ENCODE peak calls at places on chromosomes 16 and 17, in ten cellular contexts. W, O, M, L, K, T, U, R, Y and F are unnamed samples. For H3K9me3, the result is how much of the 10 kb centered on the place peaks cover.

GRCh38 chr17:73028311-73028755 is 64.2 kb downstream of the SLC39A11 start:
- DNase-seq in R (peak), Y (no peak), O (no peak), K (no peak), M (no peak), U (no peak), W (no peak), T (no peak), L (peak), F (no peak)

GRCh38 chr16:81237282-81237681 is 1.2 kb upstream of the BCO1 start:
- DNase-seq in L (no peak), T (peak), W (no peak), M (no peak), K (no peak), U (no peak), Y (peak), R (peak), O (no peak), F (no peak)

GRCh38 chr16:11346700-11347319 is 1.6 kb downstream of the RMI2 start:
- DNase-seq in K (no peak), R (no peak), W (no peak), M (no peak), L (no peak), T (no peak), Y (no peak), O (no peak), U (peak), F (no peak)

GRCh38 chr17:49554694-49555494 is 20.8 kb upstream of the NXPH3 start:
- DNase-seq in U (peak), K (no peak), O (peak), R (no peak), W (no peak), T (no peak), M (no peak), Y (no peak), L (no peak), F (no peak)

GRCh38 chr16:70735141-70735979 is 49.5 kb upstream of the MTSS2 start:
- DNase-seq in L (peak), W (no peak), O (no peak), R (peak), M (no peak), U (no peak), K (no peak), T (peak), Y (no peak), F (no peak)

GRCh38 chr17:37643829-37644228 is 583 bp upstream of the DDX52 start:
- DNase-seq in W (peak), M (no peak), L (no peak), T (no peak), U (no peak), O (no peak), K (no peak), R (peak), Y (no peak), F (no peak)

GRCh38 chr17:19939993-19940721 is 37.5 kb downstream of the AKAP10 start:
- DNase-seq in U (no peak), L (no peak), K (no peak), R (peak), W (no peak), Y (no peak), M (no peak), O (no peak), T (no peak), F (no peak)

GRCh38 chr16:47732122-47732805 is 271.1 kb downstream of the PHKB start:
- DNase-seq in W (peak), T (no peak), Y (peak), K (peak), O (no peak), L (peak), M (no peak), U (no peak), R (peak), F (no peak)

GRCh38 chr17:3318336-3318735 is 20.2 kb upstream of the OR3A1 start:
- DNase-seq in O (no peak), Y (peak), R (no peak), K (no peak), M (no peak), W (peak), U (no peak), T (no peak), L (no peak), F (no peak)

GRCh38 chr17:68301438-68301959 is 10.2 kb downstream of the ARSG start:
- DNase-seq in U (no peak), O (no peak), T (no peak), L (no peak), Y (no peak), R (no peak), W (no peak), M (no peak), K (no peak), F (no peak)

GRCh38 chr16:68310441-68311315 is at the start of the genes PRMT7 and SLC7A6OS:
- DNase-seq in K (peak), U (peak), M (peak), O (peak), W (peak), Y (peak), T (peak), R (peak), L (peak), F (peak)

GRCh38 chr17:67435122-67435521 is 58.0 kb downstream of the PITPNC1 start:
- DNase-seq in U (no peak), M (no peak), T (no peak), O (peak), R (no peak), K (no peak), Y (no peak), W (no peak), L (no peak), F (no peak)

GRCh38 chr17:49858796-49859195 is 10.9 kb upstream of the TAC4 start:
- DNase-seq in M (no peak), U (no peak), K (no peak), Y (no peak), L (no peak), T (no peak), O (no peak), R (no peak), W (no peak), F (no peak)

GRCh38 chr17:76085066-76085730 is 6.2 kb downstream of the ZACN start:
- DNase-seq in K (no peak), R (no peak), M (no peak), O (no peak), T (no peak), W (no peak), L (no peak), Y (no peak), U (no peak), F (no peak)

GRCh38 chr17:57403241-57403640 is 146.9 kb downstream of the MSI2 start:
- DNase-seq in K (no peak), R (no peak), M (no peak), U (no peak), L (no peak), T (no peak), O (no peak), Y (no peak), W (no peak), F (no peak)

GRCh38 chr16:49189286-49189685 is 92.4 kb downstream of the CBLN1 start:
- DNase-seq in M (no peak), Y (peak), O (no peak), R (no peak), W (no peak), U (no peak), L (no peak), T (no peak), K (no peak), F (no peak)

GRCh38 chr17:16463341-16464000 is 28.5 kb downstream of the LRRC75A start:
- DNase-seq in R (peak), T (peak), M (no peak), O (peak), W (peak), U (no peak), Y (peak), K (no peak), L (peak), F (no peak)

GRCh38 chr17:79850571-79851460 is 11.6 kb upstream of the CBX4 start:
- DNase-seq in O (no peak), W (peak), Y (peak), M (no peak), U (no peak), T (no peak), K (peak), R (peak), L (peak), F (no peak)

GRCh38 chr17:74981979-74982662 is 5.3 kb upstream of the CDR2L start:
- DNase-seq in R (peak), T (peak), L (peak), U (peak), M (peak), Y (peak), K (peak), W (peak), O (peak), F (no peak)

GRCh38 chr17:60652484-60653247 is 25.0 kb upstream of the BCAS3 start:
- DNase-seq in K (no peak), T (no peak), L (no peak), W (no peak), Y (no peak), O (no peak), R (no peak), M (no peak), U (no peak), F (no peak)

GRCh38 chr16:89115216-89115949 is 21.7 kb downstream of the ACSF3 start:
- DNase-seq in M (no peak), T (peak), U (peak), L (no peak), W (no peak), O (peak), K (no peak), R (peak), Y (no peak), F (peak)

GRCh38 chr17:66627985-66628384 is 206.9 kb upstream of the CACNG5 start:
- DNase-seq in U (no peak), M (no peak), L (no peak), T (no peak), R (peak), K (no peak), O (no peak), Y (no peak), W (no peak), F (no peak)

GRCh38 chr17:8728251-8728925 is 16.2 kb downstream of the CCDC42 start:
- DNase-seq in L (no peak), M (no peak), R (no peak), Y (no peak), W (no peak), U (no peak), O (peak), K (no peak), T (no peak), F (no peak)

GRCh38 chr17:8965394-8966168 is at the start of gene PIK3R5:
- DNase-seq in M (no peak), Y (no peak), T (peak), R (no peak), L (no peak), U (peak), K (no peak), W (no peak), O (no peak), F (no peak)

GRCh38 chr17:33674685-33675084 is 381.6 kb upstream of the ASIC2 start:
- DNase-seq in Y (peak), L (peak), K (peak), R (peak), U (no peak), T (peak), M (peak), O (no peak), W (peak), F (no peak)

GRCh38 chr16:17607624-17608023 is 136.9 kb upstream of the XYLT1 start:
- DNase-seq in W (no peak), M (no peak), U (no peak), O (no peak), T (no peak), L (no peak), R (no peak), K (no peak), Y (no peak), F (no peak)

GRCh38 chr17:12074346-12074745 is 53.7 kb downstream of the MAP2K4 start:
- DNase-seq in L (no peak), R (no peak), W (no peak), U (no peak), Y (no peak), O (no peak), K (no peak), M (no peak), T (no peak), F (no peak)

GRCh38 chr16:71367243-71367976 is 8.9 kb downstream of the CALB2 start:
- DNase-seq in T (no peak), W (peak), L (peak), Y (peak), O (no peak), K (peak), R (peak), M (no peak), U (no peak), F (no peak)

GRCh38 chr16:19760336-19761060 is 42.4 kb downstream of the IQCK start:
- DNase-seq in W (no peak), R (no peak), O (no peak), K (no peak), M (no peak), T (no peak), L (no peak), Y (no peak), U (no peak), F (no peak)
- H3K9me3 ChIP-seq in W (under half), R (under half), O (under half), K (under half), M (under half), T (under half), L (under half), Y (under half), U (under half), F (under half)

GRCh38 chr17:6551909-6552768 is 4.2 kb downstream of the PITPNM3 start:
- DNase-seq in L (no peak), R (no peak), Y (peak), W (no peak), U (peak), M (peak), K (no peak), T (no peak), O (no peak), F (no peak)

GRCh38 chr17:6549384-6550036 is 6.8 kb downstream of the PITPNM3 start:
- DNase-seq in L (no peak), T (no peak), M (no peak), R (no peak), W (no peak), Y (no peak), U (no peak), K (no peak), O (no peak), F (no peak)

GRCh38 chr17:6554336-6554735 is 2.0 kb downstream of the PITPNM3 start:
- DNase-seq in Y (no peak), T (no peak), U (no peak), L (no peak), O (no peak), M (no peak), K (no peak), W (no peak), R (no peak), F (no peak)

GRCh38 chr17:6548578-6549330 is 7.6 kb downstream of the PITPNM3 start:
- DNase-seq in L (no peak), R (no peak), U (no peak), Y (peak), T (no peak), K (no peak), W (no peak), M (no peak), O (no peak), F (no peak)

DNA sequence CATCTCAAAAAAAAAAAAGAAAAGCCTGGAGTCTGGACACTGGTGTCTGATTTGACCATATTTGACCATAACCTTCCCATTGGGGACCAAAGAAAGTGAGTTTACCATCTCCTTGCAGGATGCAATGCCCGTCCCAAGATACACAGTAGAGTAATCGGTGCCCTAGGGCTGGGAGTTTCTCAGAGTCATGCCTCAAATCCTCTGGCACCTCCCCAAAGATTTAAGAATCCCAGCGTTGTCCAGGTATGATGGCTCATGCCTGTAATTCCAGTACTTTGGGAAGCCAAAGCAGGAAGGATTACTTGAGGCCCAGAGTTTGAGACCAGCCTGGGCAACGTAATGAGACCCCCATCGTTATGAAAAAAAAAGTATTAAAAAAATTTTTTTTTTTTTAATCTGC is 5.0 kb downstream of the PITPNM3 start:
- DNase-seq in U (no peak), R (no peak), Y (peak), W (no peak), M (no peak), L (no peak), K (no peak), T (no peak), O (no peak), F (no peak)
- TF ChIP-seq CTCF in U (no peak), R (no peak), Y (no peak), W (no peak), M (no peak), L (no peak), K (no peak), T (no peak), O (no peak), F (no peak)

DNA sequence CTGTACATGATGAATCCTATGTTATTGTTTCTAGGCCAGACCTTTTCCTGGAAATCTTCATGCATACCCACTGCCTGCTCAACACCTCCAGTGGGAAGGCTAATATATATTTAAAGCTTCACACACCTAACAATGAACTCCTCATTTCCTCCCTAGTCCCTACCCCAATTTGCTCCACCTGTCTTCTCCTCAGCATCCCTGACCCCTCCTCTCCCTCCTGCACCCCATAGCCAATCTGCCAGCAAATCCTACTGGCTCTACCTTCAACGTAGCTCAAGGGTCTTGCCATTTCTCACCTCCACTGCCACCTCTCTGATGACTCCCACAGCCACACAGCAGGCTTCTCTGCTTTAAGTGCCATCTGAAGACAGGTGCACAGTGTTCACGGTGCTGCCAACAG is 215.6 kb upstream of the WSB1 start:
- DNase-seq in W (no peak), K (no peak), Y (no peak), O (no peak), M (no peak), T (no peak), L (no peak), R (no peak), U (no peak), F (no peak)
- H3K9me3 ChIP-seq in W (under half), K (under half), Y (under half), O (under half), M (under half), T (under half), L (under half), R (under half), U (under half), F (under half)

GRCh38 chr17:62782730-62783260 is 25.3 kb downstream of the MARCHF10 start:
- DNase-seq in K (no peak), L (no peak), U (no peak), M (no peak), R (no peak), W (peak), T (no peak), Y (peak), O (no peak), F (no peak)
- TF ChIP-seq CTCF in K (no peak), L (no peak), U (no peak), M (no peak), R (no peak), W (no peak), T (no peak), Y (no peak), O (no peak), F (no peak)

GRCh38 chr16:79301036-79301435 is 299.5 kb downstream of the MAF start:
- DNase-seq in M (no peak), O (no peak), T (no peak), R (no peak), U (no peak), K (no peak), Y (no peak), L (no peak), W (no peak), F (no peak)
- H3K9me3 ChIP-seq in M (under half), O (under half), T (under half), R (under half), U (under half), K (under half), Y (under half), L (under half), W (under half), F (under half)

GRCh38 chr17:55873017-55873758 is 122.3 kb downstream of the PCTP start:
- DNase-seq in T (no peak), M (no peak), L (no peak), K (no peak), O (no peak), W (no peak), Y (no peak), R (no peak), U (no peak), F (no peak)
- TF ChIP-seq CTCF in T (no peak), M (no peak), L (no peak), K (no peak), O (no peak), W (no peak), Y (no peak), R (no peak), U (no peak), F (no peak)

DNA sequence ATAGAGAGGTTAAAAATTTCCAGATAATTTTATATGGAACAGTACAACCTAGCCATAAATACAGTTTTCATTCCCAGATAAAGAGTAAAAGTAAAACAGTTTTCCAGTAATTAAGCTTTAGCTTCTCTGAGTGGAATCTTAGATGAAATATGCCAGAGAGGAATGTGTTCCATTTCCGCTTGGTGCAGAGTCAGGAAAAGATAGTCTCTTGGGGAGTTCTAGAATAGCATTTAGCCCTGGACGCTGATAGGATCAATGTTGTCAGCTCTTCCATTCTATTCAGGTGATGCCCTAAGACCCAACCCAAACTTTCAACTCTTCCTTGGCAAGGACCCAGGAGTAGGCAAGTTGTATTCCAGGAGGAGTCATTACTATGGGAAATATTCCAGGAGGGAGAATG is 30.9 kb upstream of the ABCA3 start:
- DNase-seq in R (no peak), U (no peak), W (no peak), L (no peak), Y (no peak), M (no peak), K (no peak), O (no peak), T (peak), F (no peak)
- H3K9me3 ChIP-seq in R (under half), U (under half), W (under half), L (under half), Y (under half), M (under half), K (under half), O (under half), T (under half), F (under half)

DNA sequence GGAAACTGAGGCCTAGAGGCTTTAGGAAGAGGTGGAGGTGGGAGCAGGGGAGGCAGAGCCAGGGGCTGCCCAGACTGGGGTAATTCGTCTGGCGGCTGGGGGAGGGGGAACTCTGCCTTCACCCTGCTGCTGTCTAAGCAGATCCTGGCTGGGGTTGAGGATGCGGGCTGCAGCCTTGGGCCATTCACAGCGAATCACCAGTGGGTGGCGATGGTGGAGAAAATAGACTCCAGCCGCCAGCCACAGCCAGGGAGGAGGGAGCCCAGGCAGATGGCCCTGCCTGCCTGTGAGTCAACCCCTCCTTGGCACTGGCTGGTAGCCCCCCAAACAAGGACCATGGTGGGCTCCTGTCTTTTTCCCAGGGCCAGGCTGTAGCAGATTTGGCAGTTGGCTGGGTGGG is 41.7 kb upstream of the CDH5 start:
- DNase-seq in W (peak), O (no peak), M (no peak), T (no peak), R (peak), U (peak), K (peak), Y (peak), L (no peak), F (no peak)
- TF ChIP-seq CTCF in W (peak), O (no peak), M (no peak), T (no peak), R (peak), U (no peak), K (peak), Y (peak), L (peak), F (no peak)

GRCh38 chr17:69880591-69881112 is 194.4 kb upstream of the KCNJ16 start:
- DNase-seq in U (no peak), L (no peak), W (no peak), T (no peak), R (no peak), K (no peak), Y (no peak), M (no peak), O (no peak), F (no peak)
- H3K9me3 ChIP-seq in U (under half), L (under half), W (under half), T (under half), R (under half), K (under half), Y (under half), M (under half), O (under half), F (under half)